ENCODE peak calls at places on chromosome 5, in five cellular contexts. E, P, C, A and I are unnamed samples.

GRCh38 chr5:82673460-82673859 is 395.3 kb upstream of the RPS23 start:
- DNase-seq in P (no peak), C (no peak), A (no peak), E (peak; percentile 24), I (no peak)

GRCh38 chr5:105931782-105932489 is 1738.8 kb downstream of the EFNA5 start:
- DNase-seq in E (no peak), C (peak; percentile 33), A (no peak), P (peak; percentile 37), I (peak; percentile 57)

GRCh38 chr5:122415481-122416120 is 103.6 kb downstream of the SNCAIP start:
- DNase-seq in C (peak; percentile 61), A (no peak), E (peak; percentile 80), P (peak; percentile 57), I (peak; percentile 72)

GRCh38 chr5:44388504-44389409 is 463 bp downstream of the FGF10 start:
- DNase-seq in C (no peak), A (no peak), E (no peak), P (no peak), I (peak; percentile 3)

GRCh38 chr5:54387659-54388232 is 67.8 kb upstream of the HSPB3 start:
- DNase-seq in E (no peak), C (no peak), P (peak; percentile 71), A (no peak), I (peak; percentile 88)

GRCh38 chr5:125409496-125410351 is 663.3 kb upstream of the ZNF608 start:
- DNase-seq in A (no peak), C (peak; percentile 62), E (peak; percentile 1), P (peak; percentile 63), I (no peak)

GRCh38 chr5:172904643-172905345 is 54.4 kb upstream of the RPL26L1 start:
- DNase-seq in P (peak; percentile 87), A (peak; percentile 79), E (no peak), C (peak; percentile 97), I (peak; percentile 80)

GRCh38 chr5:166758151-166758550 is 1533.3 kb upstream of the WWC1 start:
- DNase-seq in E (no peak), C (no peak), P (no peak), A (no peak), I (no peak)

GRCh38 chr5:108561416-108562204 is 179.7 kb upstream of the FBXL17 start:
- DNase-seq in C (no peak), P (no peak), E (no peak), A (no peak), I (no peak)

GRCh38 chr5:157476699-157477408 is 16.8 kb downstream of the NIPAL4 start:
- DNase-seq in P (peak; percentile 45), A (no peak), C (peak; percentile 91), E (peak; percentile 70), I (peak; percentile 76)

GRCh38 chr5:178231736-178232123 is 872 bp downstream of the PHYKPL start:
- DNase-seq in P (no peak), C (no peak), E (no peak), A (no peak), I (no peak)

GRCh38 chr5:119452373-119453044 is at the start of gene HSD17B4:
- DNase-seq in C (peak; percentile 85), E (peak; percentile 91), A (peak; percentile 54), P (peak; percentile 85), I (peak; percentile 85)

DNA sequence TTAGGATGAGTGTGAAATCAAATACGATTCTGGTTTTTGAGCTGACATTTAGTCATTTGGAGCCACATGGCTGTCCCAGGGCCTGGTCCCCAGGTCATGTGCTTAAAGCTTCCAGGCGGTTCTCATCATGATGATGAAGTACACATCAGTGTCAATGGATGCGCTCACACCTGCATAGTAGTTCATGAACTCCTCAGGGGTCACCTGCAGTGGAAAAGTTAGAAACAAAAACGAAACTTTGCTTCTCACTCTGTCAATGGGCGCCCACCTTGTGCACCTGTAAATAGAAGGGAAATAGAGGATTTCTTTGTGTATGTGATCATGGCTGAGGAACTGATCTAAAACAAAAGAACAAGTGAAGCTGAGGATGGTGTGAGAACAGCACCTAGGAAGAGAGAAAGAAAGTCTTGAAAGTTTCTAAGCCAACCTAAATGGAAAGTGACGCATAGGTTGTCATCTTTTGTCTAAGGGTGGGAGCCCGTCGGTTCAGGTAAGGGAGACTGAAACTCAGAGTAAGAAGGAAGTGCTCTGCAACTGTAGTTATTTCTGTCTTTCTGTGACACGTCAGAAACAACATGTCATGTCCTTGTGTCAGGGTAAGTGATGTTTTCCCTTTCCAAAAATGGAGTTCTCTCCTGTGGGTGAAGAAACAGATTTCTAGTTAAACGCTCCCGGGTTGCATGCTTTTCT is 33.8 kb downstream of the CAPSL start:
- DNase-seq in A (no peak), E (peak; percentile 90), P (no peak), C (no peak), I (no peak)
- H3K4me3 ChIP-seq in A (no peak overlapping the region), E (no peak overlapping the region), P (no peak overlapping the region), C (no peak overlapping the region), I (no peak overlapping the region)

GRCh38 chr5:149609640-149610297 is 28.5 kb downstream of the ARHGEF37 start:
- DNase-seq in P (no peak), C (no peak), E (no peak), A (no peak), I (no peak)
- TF ChIP-seq CTCF in P (no peak), C (no peak), E (no peak), A (no peak), I (no peak)

DNA sequence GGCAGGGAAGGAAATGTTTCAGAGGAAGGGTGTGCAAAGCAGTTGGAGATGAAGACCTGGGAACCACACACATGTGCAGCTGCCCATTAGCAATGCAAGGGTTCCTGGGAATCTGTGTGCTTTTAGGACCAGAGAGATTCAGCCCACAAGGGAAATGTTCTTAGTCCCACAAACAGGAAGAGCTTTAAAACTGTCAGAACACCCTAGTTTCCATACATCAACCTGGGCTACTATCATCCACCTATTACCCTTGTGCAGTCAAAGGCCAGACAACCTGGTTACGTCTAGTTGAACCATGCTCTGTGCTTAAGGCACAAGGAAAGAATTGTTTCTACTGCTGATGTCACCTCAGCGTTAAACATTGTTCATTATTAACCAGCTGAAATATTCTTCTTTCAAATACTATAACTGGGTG is 7.5 kb downstream of the LHFPL2 start:
- DNase-seq in A (no peak), E (no peak), P (no peak), C (no peak), I (no peak)
- H3K4me3 ChIP-seq in A (no peak overlapping the region), E (no peak overlapping the region), P (no peak overlapping the region), C (no peak overlapping the region), I (no peak overlapping the region)

DNA sequence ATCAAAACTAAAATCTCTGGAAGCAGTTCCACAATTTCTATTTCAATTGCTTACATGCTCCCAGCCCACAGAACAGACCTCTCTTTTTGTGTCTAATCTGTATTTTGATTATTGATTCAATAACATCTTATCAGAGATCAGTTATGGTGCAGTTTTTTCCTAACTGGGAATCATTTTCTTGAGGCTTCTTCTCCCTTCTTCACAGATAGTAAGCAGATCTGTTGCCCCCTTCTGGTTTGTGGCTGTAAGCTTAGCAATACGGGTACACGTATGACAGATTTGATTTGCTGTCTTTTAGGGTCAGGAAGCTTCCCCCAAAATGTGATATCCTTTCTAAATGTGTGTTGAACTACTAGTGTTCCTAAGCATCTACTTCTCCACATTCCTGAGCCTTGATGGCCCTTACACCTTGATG is 39.4 kb downstream of the MRPS27 start:
- DNase-seq in E (no peak), C (peak; percentile 47), P (peak; percentile 43), A (no peak), I (peak; percentile 71)
- TF ChIP-seq CTCF in E (peak; percentile 13), C (peak; percentile 64), P (peak; percentile 74), A (peak; percentile 40), I (peak; percentile 80)

DNA sequence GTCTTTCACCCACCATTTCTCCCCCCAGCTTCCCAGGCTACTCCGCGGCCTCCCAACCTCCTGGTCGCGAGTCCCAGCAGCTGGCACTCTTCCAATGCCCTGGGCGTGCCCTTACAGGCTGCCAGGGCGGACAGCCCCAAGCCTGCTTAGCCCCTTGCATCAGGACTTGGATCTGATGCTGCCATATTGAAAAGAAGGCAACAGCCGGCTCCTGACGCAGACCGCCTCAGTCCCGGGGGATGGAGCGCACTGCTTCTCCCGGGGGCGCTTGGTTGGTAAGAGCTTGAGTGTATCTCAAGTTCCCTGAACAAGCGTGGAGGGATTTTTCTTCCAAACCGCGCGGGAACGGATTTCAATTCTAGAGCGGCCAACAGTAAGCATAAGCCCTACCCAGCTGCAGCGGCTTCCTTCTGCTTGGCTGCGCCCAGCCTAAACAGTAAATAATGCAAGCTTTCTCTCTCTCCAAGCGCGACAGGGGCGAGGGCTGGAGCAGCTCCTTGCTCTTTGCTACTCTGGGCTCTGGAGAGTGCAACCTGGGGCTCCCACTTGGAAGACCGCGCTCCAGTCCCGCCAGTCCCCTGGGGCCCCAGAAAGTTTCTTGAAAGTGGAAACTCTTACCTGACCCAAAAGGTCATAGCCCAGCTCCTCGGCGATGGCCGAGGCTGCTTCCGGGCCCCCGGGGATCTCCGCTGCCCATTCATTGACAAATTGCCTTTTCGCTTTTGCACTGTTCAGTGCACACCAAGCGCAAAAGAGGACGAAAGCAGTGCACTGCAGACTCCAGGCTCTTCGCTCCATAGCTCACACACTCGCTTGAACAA is 593 bp downstream of the PCSK1 start:
- DNase-seq in A (no peak), P (peak; percentile 81), E (peak; percentile 16), C (no peak), I (no peak)
- H3K4me3 ChIP-seq in A (peak overlapping the region; percentile 18), P (peak overlapping the region; percentile 59), E (peak overlapping the region; percentile 23), C (no peak overlapping the region), I (no peak overlapping the region)

GRCh38 chr5:129906177-129906887 is 2.1 kb downstream of the CHSY3 start:
- DNase-seq in A (no peak), C (no peak), P (peak; percentile 36), E (no peak), I (peak; percentile 57)
- TF ChIP-seq CTCF in A (no peak), C (no peak), P (no peak), E (no peak), I (peak; percentile 17)